ENCODE peak calls at places on chromosome 3, in six cellular contexts. I is stomach, Q is transverse colon, R is K562, W is SK-N-SH, P is Panc1. A is an unnamed sample. For H3K4me1, the result is how much of the 10 kb centered on the place peaks cover.

GRCh38 chr3:119433613-119434325 is 29.6 kb downstream of the TMEM39A start:
- DNase-seq in W (no peak), I (no peak), P (no peak), R (no peak), Q (no peak), A (no peak)

GRCh38 chr3:66348696-66349095 is 127.9 kb downstream of the SLC25A26 start:
- DNase-seq in W (no peak), I (no peak), R (no peak), Q (no peak), P (no peak), A (no peak)

GRCh38 chr3:167728631-167729335 is 5.9 kb downstream of the PDCD10 start:
- DNase-seq in R (peak), I (no peak), W (no peak), Q (no peak), P (no peak), A (no peak)

GRCh38 chr3:193701896-193702644 is 109.1 kb downstream of the OPA1 start:
- DNase-seq in I (no peak), P (no peak), W (no peak), R (no peak), Q (no peak), A (no peak)

GRCh38 chr3:144018776-144019175 is 47.2 kb downstream of the DIPK2A start:
- DNase-seq in R (no peak), Q (no peak), I (no peak), W (no peak), P (no peak), A (no peak)

GRCh38 chr3:48187579-48188265 is 495 bp downstream of the CDC25A start:
- DNase-seq in I (peak), Q (peak), P (no peak), W (peak), R (peak), A (peak)

GRCh38 chr3:181362378-181362777 is 349.3 kb upstream of the SOX2 start:
- DNase-seq in W (no peak), R (no peak), P (no peak), I (no peak), Q (no peak), A (no peak)

GRCh38 chr3:96259-96658 is 100.3 kb upstream of the CHL1 start:
- DNase-seq in R (no peak), Q (no peak), P (no peak), I (no peak), W (no peak), A (no peak)

GRCh38 chr3:52893723-52894122 is 3.6 kb downstream of the STIMATE start:
- DNase-seq in R (no peak), Q (no peak), I (peak), W (no peak), P (no peak), A (no peak)

GRCh38 chr3:52896613-52897012 is 735 bp downstream of the STIMATE start:
- DNase-seq in W (peak), R (no peak), P (no peak), Q (no peak), I (no peak), A (no peak)

GRCh38 chr3:52897130-52898109 is at the start of gene STIMATE:
- DNase-seq in P (no peak), Q (peak), I (peak), W (peak), R (peak), A (peak)

GRCh38 chr3:52894756-52895155 is 2.6 kb downstream of the STIMATE start:
- DNase-seq in P (no peak), Q (no peak), I (no peak), R (no peak), W (no peak), A (no peak)

GRCh38 chr3:52895416-52895815 is 1.9 kb downstream of the STIMATE start:
- DNase-seq in P (no peak), Q (no peak), R (no peak), W (no peak), I (no peak), A (no peak)
- H3K4me1 ChIP-seq in P (under half), Q (under half), R (under half), W (under half), I (half or more), A (under half)

DNA sequence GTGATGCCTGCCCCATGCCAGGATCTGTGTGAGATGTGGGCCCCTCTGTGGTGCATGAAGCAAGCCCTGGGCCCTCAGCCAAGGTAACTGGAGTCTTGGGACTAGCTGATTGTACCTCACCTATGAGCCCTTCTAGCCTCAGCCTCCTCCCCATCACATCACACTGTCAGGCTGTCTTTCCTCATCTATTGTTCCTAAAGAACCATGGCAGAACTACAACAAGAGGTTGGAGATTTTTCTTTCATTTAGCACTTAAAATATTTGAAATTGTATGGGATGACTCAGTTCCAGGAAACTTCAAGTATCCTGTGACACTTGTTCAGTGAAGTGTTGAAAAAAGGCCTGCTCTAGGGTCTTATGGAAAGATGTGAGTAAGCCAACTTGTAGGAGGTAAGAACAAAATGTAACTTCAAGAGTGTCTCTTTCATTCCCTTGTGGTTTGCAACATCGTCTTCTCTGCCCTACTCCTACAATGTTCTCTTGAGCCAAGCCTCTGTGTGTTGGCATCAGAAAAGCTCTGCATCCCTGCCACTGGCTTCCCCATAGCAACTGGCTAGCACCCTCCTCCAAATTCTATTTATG is 58.7 kb upstream of the TIPARP start:
- DNase-seq in W (no peak), I (no peak), Q (no peak), P (no peak), R (no peak), A (no peak)
- TF ChIP-seq POLR2AphosphoS5 in W (no peak), I (no peak), Q (no peak), P (no peak), R (no peak), A (no peak)

DNA sequence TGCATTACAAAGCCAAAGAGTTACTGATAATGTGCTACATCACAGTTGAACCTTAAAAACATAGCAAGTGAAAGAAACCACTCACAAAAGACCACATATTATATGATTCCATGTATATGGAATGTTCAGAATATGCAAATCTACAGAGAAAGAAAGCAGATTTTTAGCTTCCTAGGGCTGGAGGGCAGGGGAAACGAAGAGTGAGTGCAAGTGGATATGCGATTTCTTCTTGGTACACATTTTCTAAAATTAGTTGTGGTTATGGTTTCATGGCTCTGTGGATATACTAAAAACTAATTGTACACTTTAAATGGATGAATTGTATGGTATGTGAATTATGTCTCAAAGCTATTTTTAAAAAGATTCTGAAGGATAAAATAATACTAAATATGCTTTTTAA is 4.0 kb upstream of the GBE1 start:
- DNase-seq in R (no peak), Q (no peak), W (no peak), I (no peak), P (no peak), A (no peak)
- H3K4me1 ChIP-seq in R (under half), Q (under half), W (under half), I (under half), P (under half), A (under half)

DNA sequence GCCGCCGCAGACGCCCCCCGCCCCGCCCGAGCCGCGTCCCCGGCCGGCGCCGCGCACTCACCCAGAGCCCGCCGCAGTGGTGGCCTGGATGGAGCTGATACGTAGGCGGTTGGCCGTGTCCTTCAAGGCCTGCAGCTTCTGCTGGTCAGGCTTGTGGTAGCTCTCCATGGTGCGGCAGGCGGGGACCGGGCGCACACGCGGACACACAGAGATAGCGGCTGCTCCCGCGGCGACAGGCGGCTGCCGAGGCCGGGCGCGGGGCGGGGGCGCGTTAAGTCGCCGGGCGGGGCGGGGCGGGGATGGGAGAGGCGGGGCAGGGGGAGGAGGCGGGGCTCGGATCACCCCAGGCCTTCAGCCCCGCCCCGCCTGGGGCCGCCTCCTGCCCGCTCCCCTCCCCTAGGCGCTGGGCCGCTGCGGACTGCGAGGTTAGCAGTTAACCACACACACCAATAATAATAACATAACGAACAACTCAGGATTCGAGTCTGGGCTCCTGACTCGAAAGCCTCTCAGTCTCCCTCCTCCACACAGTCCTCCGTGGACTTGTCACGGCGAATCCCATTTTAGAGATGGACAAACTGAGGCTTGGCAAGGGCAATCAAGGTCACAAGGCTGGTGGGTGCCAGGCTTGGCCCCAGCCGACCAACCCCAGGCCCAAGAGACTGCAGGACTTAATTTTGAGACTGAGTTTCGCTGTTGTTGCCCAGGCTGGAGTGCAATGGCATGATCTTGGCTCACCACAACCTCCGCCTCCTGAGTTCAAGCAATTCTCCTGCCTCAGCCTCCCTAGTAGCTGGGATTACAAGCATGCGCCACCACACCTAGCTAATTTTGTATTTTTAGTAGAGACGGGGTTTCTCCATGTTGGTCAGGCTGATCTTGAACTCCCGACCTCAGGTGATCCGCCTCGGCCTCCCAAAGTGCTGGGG is at the start of gene TKT:
- DNase-seq in Q (peak), W (peak), I (peak), P (no peak), R (peak), A (peak)
- TF ChIP-seq POLR2AphosphoS5 in Q (peak), W (peak), I (no peak), P (peak), R (peak), A (no peak)

GRCh38 chr3:123758081-123758564 is 126.0 kb downstream of the MYLK start:
- DNase-seq in R (no peak), P (no peak), I (no peak), Q (no peak), W (no peak), A (no peak)

GRCh38 chr3:123757281-123757940 is 126.7 kb downstream of the MYLK start:
- DNase-seq in I (no peak), W (no peak), Q (peak), R (no peak), P (no peak), A (no peak)

GRCh38 chr3:123759311-123759710 is 124.8 kb downstream of the MYLK start:
- DNase-seq in P (no peak), I (no peak), Q (no peak), R (no peak), W (no peak), A (no peak)

GRCh38 chr3:123762805-123763204 is 121.3 kb downstream of the MYLK start:
- DNase-seq in I (no peak), Q (no peak), P (no peak), W (no peak), R (no peak), A (no peak)

DNA sequence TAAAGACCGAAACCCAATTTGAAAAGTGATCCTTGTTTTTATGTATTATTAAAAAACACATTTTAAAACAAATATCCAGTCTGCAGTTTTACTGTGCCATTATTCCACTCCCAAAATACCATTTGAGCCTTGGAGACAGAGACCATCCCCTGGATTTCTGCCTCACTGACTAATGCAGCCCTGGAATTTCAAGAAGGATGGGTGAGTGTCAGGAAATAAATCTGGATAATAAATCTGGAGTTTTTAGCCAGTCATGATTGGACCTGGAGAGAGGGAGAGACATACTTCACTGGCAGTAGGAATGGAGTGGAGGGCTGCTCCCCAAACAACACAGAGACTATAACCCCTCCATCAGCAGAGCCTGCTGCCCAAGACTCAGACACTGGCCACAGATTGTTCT is 123.3 kb downstream of the MYLK start:
- DNase-seq in Q (no peak), I (no peak), R (no peak), W (no peak), P (no peak), A (no peak)
- H3K4me1 ChIP-seq in Q (under half), I (under half), R (under half), W (half or more), P (under half), A (under half)

DNA sequence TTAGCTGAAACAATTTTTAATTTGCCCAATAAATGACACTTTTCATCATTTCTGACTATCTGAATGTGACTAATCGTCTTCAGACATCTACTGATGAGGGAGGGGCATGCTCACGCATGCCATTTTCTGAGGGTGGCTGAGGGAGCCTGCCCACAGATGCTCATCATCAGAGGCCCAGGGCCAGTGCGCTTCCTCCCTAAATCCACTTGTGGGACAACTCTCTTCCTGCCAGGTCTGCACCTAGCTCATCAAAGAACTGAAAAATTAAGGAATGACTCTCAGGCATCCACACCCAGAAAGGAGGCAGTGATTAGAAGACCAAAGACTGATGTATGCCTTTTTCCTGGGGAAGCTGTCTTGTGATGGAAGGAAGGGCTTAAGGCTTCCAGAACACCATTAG is 22.8 kb downstream of the RTP3 start:
- DNase-seq in R (no peak), W (no peak), I (no peak), Q (no peak), P (no peak), A (no peak)
- TF ChIP-seq POLR2AphosphoS5 in R (no peak), W (no peak), I (no peak), Q (no peak), P (no peak), A (no peak)

DNA sequence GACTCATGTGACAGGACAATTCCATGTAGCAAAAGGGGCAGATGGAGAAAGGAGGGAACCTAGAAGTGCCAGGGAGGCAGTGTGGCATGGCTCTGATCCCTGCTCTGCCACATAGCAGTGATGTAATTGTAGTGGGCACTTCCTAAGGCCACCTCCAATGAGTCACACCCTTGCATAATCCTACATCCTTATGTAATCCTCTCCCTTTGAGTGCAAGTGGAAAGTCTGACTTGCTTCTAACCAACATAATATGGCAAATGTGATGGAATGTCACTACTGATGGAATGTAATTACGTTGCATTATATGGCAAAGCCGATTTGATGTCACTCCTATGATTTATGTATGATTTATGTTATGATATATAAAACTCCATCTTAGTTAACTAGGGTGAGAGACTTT is 72.9 kb upstream of the ATP2C1 start:
- DNase-seq in Q (no peak), R (no peak), P (peak), W (no peak), I (no peak), A (no peak)
- H3K4me1 ChIP-seq in Q (under half), R (under half), P (under half), W (under half), I (under half), A (under half)

DNA sequence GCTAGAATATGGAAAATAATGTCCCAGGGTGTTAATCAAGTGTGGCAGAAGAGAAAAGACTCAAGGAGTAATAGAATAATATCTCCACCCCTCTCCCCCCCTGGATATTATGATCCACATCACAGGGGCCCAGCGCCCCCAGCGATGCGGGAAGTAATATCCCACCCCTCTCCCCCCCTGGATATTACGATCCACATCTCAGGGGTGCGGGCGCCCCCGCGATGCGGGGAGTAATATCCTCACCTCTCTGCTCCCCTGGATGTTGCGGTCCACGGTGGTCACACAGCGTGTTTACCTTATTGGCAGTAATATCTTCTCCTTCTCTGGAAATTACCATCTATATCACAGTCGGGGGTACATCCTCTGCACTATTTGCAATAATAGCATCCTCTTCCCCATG is 97.1 kb upstream of the OSBPL11 start:
- DNase-seq in R (no peak), I (no peak), W (no peak), Q (no peak), P (no peak), A (no peak)
- TF ChIP-seq POLR2AphosphoS5 in R (no peak), I (no peak), W (no peak), Q (no peak), P (no peak), A (no peak)

GRCh38 chr3:160781429-160781828 is 25.4 kb downstream of the PPM1L start:
- DNase-seq in W (no peak), Q (no peak), R (no peak), P (no peak), I (no peak), A (no peak)
- H3K4me1 ChIP-seq in W (under half), Q (under half), R (under half), P (under half), I (half or more), A (under half)